ENCODE peak calls at places on chromosomes 7 and 10, in ten cellular contexts. P is hippocampal formation; M is stimulated activated CD4-positive, alpha-beta T cell treated with anti-CD3 and anti-CD28 coated beads, Interleukin-1b, Interleukin-23, amount 100 ng/mL, for 1 hour; W is BJ; Z is activated CD4-positive, CD25-positive, alpha-beta regulatory T cell treated with anti-CD3 and anti-CD28 coated beads, Interleukin-2, amount 50 U/mL, for 16 hours; Y is activated CD4-positive, alpha-beta T cell treated with anti-CD3 and anti-CD28 coated beads, Interleukin-2, amount 10 ng/mL, durations not matched to agents 7 days and 5 days; H is fibroblast of lung; R is T-cell; C is NCI-H1092; E is GM20000. V is an unnamed sample.

GRCh38 chr10:18400911-18401260 is 250.5 kb downstream of the NSUN6 start:
- DNase-seq in W (no peak), M (no peak), Y (no peak), E (no peak), Z (no peak), C (peak), H (no peak), P (no peak), R (no peak), V (no peak)

GRCh38 chr7:92768501-92769360 is 67.6 kb downstream of the CDK6 start:
- DNase-seq in Z (no peak), C (peak), Y (peak), P (peak), H (no peak), W (no peak), R (no peak), E (peak), M (no peak), V (no peak)

GRCh38 chr7:78417180-78417853 is 618.7 kb downstream of the PHTF2 start:
- DNase-seq in E (no peak), M (no peak), P (no peak), Z (no peak), H (no peak), W (no peak), R (no peak), C (no peak), Y (no peak), V (no peak)

GRCh38 chr10:74500806-74501205 is 325.6 kb upstream of the KAT6B start:
- DNase-seq in E (no peak), C (no peak), Z (no peak), W (peak), P (no peak), H (peak), M (no peak), Y (no peak), R (no peak), V (no peak)

GRCh38 chr7:116354546-116355422 is 144.4 kb downstream of the TES start:
- DNase-seq in W (peak), H (peak), R (no peak), Y (no peak), M (no peak), Z (no peak), C (no peak), E (no peak), P (no peak), V (peak)

GRCh38 chr7:150876817-150877526 is 24.7 kb downstream of the AOC1 start:
- DNase-seq in W (no peak), R (peak), P (peak), M (peak), Z (no peak), E (peak), Y (peak), H (peak), C (peak), V (peak)

GRCh38 chr10:31384589-31384949 is 65.6 kb downstream of the ZEB1 start:
- DNase-seq in E (no peak), M (no peak), R (no peak), P (no peak), W (no peak), Y (no peak), Z (no peak), C (no peak), H (no peak), V (no peak)

GRCh38 chr10:132232553-132232949 is 45.8 kb downstream of the DPYSL4 start:
- DNase-seq in R (no peak), M (no peak), P (peak), Z (no peak), Y (peak), H (no peak), E (no peak), W (no peak), C (no peak), V (no peak)

GRCh38 chr10:106830466-106830865 is 334.0 kb downstream of the SORCS1 start:
- DNase-seq in E (no peak), W (no peak), H (no peak), R (no peak), C (no peak), M (no peak), Z (no peak), P (no peak), Y (no peak), V (no peak)

GRCh38 chr10:131726967-131727366 is 173.8 kb upstream of the PPP2R2D start:
- DNase-seq in W (no peak), E (no peak), M (no peak), C (no peak), R (no peak), H (no peak), Y (no peak), Z (no peak), P (no peak), V (no peak)

GRCh38 chr10:76675951-76676587 is 961.5 kb downstream of the KCNMA1 start:
- DNase-seq in P (peak), R (no peak), Z (no peak), W (no peak), E (no peak), H (peak), M (no peak), Y (no peak), C (no peak), V (no peak)

GRCh38 chr10:72424561-72424960 is 69.8 kb upstream of the DNAJB12 start:
- DNase-seq in W (no peak), H (no peak), Y (no peak), Z (no peak), E (no peak), C (no peak), R (no peak), M (no peak), P (no peak), V (no peak)

GRCh38 chr7:114087674-114088539 is 169.1 kb upstream of the PPP1R3A start:
- DNase-seq in C (peak), E (peak), P (no peak), W (no peak), M (no peak), Y (no peak), Z (no peak), H (no peak), R (no peak), V (no peak)

GRCh38 chr7:44262031-44262430 is 61.3 kb downstream of the YKT6 start:
- DNase-seq in Z (no peak), H (no peak), P (no peak), R (no peak), E (no peak), C (no peak), Y (no peak), M (no peak), W (no peak), V (no peak)

GRCh38 chr7:55365103-55365679 is at the start of gene LANCL2:
- DNase-seq in W (no peak), P (peak), Y (peak), Z (no peak), R (no peak), M (peak), H (peak), C (peak), E (peak), V (peak)

GRCh38 chr10:75532253-75532924 is 101.0 kb downstream of the LRMDA start:
- DNase-seq in Z (no peak), H (peak), R (no peak), M (no peak), P (no peak), E (no peak), Y (no peak), C (no peak), W (no peak), V (peak)

GRCh38 chr10:86367339-86367951 is 850 bp upstream of the GRID1 start:
- DNase-seq in C (no peak), W (no peak), Z (no peak), H (no peak), E (peak), Y (no peak), M (no peak), R (no peak), P (no peak), V (no peak)

GRCh38 chr10:55191236-55191860 is 390.3 kb upstream of the PCDH15 start:
- DNase-seq in R (no peak), C (no peak), P (no peak), Z (no peak), M (no peak), Y (no peak), E (no peak), W (no peak), H (no peak), V (peak)

GRCh38 chr7:31938650-31939049 is 131.6 kb downstream of the PDE1C start:
- DNase-seq in R (no peak), E (no peak), M (no peak), W (no peak), P (no peak), Y (no peak), Z (no peak), H (no peak), C (no peak), V (no peak)

GRCh38 chr10:110392121-110392859 is 87.6 kb upstream of the SMNDC1 start:
- DNase-seq in Z (no peak), W (no peak), P (no peak), H (no peak), E (no peak), Y (no peak), C (peak), R (no peak), M (no peak), V (no peak)

GRCh38 chr10:100232101-100232500 is 2.7 kb upstream of the CHUK start:
- DNase-seq in P (no peak), Y (no peak), E (no peak), M (no peak), H (peak), Z (no peak), W (no peak), C (no peak), R (no peak), V (no peak)

GRCh38 chr10:81915517-81915916 is 40.5 kb downstream of the NRG3 start:
- DNase-seq in C (no peak), R (no peak), Z (no peak), E (no peak), W (no peak), Y (no peak), P (no peak), H (no peak), M (no peak), V (no peak)

GRCh38 chr7:45651056-45651444 is 76.9 kb downstream of the ADCY1 start:
- DNase-seq in M (no peak), E (no peak), W (no peak), H (no peak), Z (no peak), R (no peak), C (no peak), P (no peak), Y (no peak), V (no peak)

V was measured in PC-9.